ENCODE peak calls at places on chromosomes 12 and 14, in seven cellular contexts. W is GM12878, H is HCT116, K is PC-9, X is GM23338, C is endothelial cell of umbilical vein, J is astrocyte. F is an unnamed sample. For H4K20me1 and H3K27me3, the result is how much of the 10 kb centered on the place peaks cover.

GRCh38 chr14:101843665-101844064 is 82.2 kb downstream of the PPP2R5C start:
- DNase-seq in W (peak), H (no peak), K (peak), X (peak), C (no peak), J (no peak), F (no peak)

GRCh38 chr14:96053236-96053599 is 14.1 kb downstream of the C14orf132 start:
- DNase-seq in W (no peak), H (no peak), K (no peak), X (no peak), C (no peak), J (no peak), F (no peak)

GRCh38 chr14:37036669-37037341 is 135.6 kb downstream of the SLC25A21 start:
- DNase-seq in W (no peak), H (no peak), K (no peak), X (no peak), C (peak), J (peak), F (peak)

GRCh38 chr14:44204061-44204815 is 302.8 kb downstream of the FSCB start:
- DNase-seq in W (no peak), H (no peak), K (no peak), X (peak), C (no peak), J (no peak), F (no peak)

GRCh38 chr12:119247720-119248043 is 69.0 kb downstream of the HSPB8 start:
- DNase-seq in W (no peak), H (no peak), K (no peak), X (no peak), C (no peak), J (no peak), F (no peak)

GRCh38 chr12:42190376-42190775 is 45.7 kb upstream of the GXYLT1 start:
- DNase-seq in W (no peak), H (no peak), K (no peak), X (no peak), C (no peak), J (no peak), F (no peak)

GRCh38 chr12:30967026-30967425 is 40.5 kb downstream of the TSPAN11 start:
- DNase-seq in W (no peak), H (no peak), K (no peak), X (no peak), C (no peak), J (no peak), F (no peak)

GRCh38 chr12:20214286-20214685 is 154.1 kb upstream of the PDE3A start:
- DNase-seq in W (no peak), H (no peak), K (no peak), X (no peak), C (peak), J (peak), F (peak)

GRCh38 chr14:24273422-24273998 is 2.1 kb upstream of the RABGGTA start:
- DNase-seq in W (no peak), H (no peak), K (no peak), X (peak), C (no peak), J (no peak), F (no peak)

GRCh38 chr14:66360526-66360925 is 125.6 kb upstream of the CCDC196 start:
- DNase-seq in W (no peak), H (no peak), K (no peak), X (no peak), C (no peak), J (no peak), F (no peak)

GRCh38 chr12:124299628-124300388 is 4.9 kb downstream of the RFLNA start:
- DNase-seq in W (no peak), H (no peak), K (no peak), X (no peak), C (no peak), J (no peak), F (peak)

GRCh38 chr12:7075931-7076330 is 15.4 kb downstream of the C1S start:
- DNase-seq in W (no peak), H (no peak), K (no peak), X (no peak), C (no peak), J (no peak), F (peak)

GRCh38 chr12:26239508-26240328 is 44.3 kb downstream of the SSPN start:
- DNase-seq in W (no peak), H (peak), K (peak), X (no peak), C (no peak), J (peak), F (peak)

GRCh38 chr12:21499765-21500164 is 1.7 kb downstream of the RECQL start:
- DNase-seq in W (no peak), H (no peak), K (no peak), X (no peak), C (no peak), J (no peak), F (no peak)

GRCh38 chr14:77248666-77249065 is 22.3 kb downstream of the NGB start:
- DNase-seq in W (no peak), H (no peak), K (no peak), X (no peak), C (no peak), J (no peak), F (no peak)

GRCh38 chr12:124837958-124838803 is 25.5 kb downstream of the SCARB1 start:
- DNase-seq in W (no peak), H (peak), K (peak), X (no peak), C (peak), J (peak), F (peak)

GRCh38 chr12:42534184-42534838 is 55.2 kb downstream of the PRICKLE1 start:
- DNase-seq in W (no peak), H (no peak), K (no peak), X (no peak), C (no peak), J (no peak), F (no peak)

GRCh38 chr14:49687942-49688700 is at the start of gene POLE2:
- DNase-seq in W (no peak), H (peak), K (peak), X (peak), C (peak), J (peak), F (peak)
- TF ChIP-seq EZH2 in W (no peak), H (no peak), K (no peak), X (no peak), C (no peak), J (no peak), F (no peak)

DNA sequence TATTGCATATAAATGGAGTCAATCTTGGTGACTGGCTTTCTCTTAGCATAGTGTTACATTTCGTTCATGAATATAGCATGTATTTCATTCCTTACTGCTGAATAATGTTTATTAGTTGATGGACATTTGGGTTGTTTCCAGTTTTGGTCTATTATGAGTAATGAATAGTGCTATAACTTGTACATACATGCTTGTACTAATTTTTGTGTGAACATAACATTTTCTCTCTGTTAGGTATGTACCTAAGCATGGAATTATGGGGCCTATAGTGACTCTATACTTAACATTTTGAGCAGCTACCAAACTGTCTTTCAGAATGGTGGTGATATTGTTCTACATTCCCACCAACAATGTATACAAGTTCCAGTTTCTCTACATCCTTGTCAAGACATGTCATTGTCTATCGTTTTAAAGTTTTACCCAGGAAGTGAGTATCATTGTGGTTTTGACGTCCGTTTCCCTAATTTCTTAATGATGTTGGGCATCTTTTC is 23.1 kb downstream of the ATP2A2 start:
- DNase-seq in W (no peak), H (no peak), K (no peak), X (no peak), C (peak), J (peak), F (peak)
- H4K20me1 ChIP-seq in W (under half), H (half or more), K (half or more), X (half or more), C (under half), J (half or more), F (under half)

GRCh38 chr12:5439333-5439732 is 7.4 kb downstream of the NTF3 start:
- DNase-seq in W (no peak), H (no peak), K (no peak), X (peak), C (no peak), J (no peak), F (no peak)

GRCh38 chr12:5437657-5438056 is 5.7 kb downstream of the NTF3 start:
- DNase-seq in W (no peak), H (no peak), K (no peak), X (no peak), C (no peak), J (no peak), F (no peak)

GRCh38 chr12:5435161-5435560 is 3.3 kb downstream of the NTF3 start:
- DNase-seq in W (no peak), H (no peak), K (no peak), X (no peak), C (no peak), J (no peak), F (no peak)

GRCh38 chr12:5438671-5439200 is 6.8 kb downstream of the NTF3 start:
- DNase-seq in W (no peak), H (no peak), K (no peak), X (no peak), C (no peak), J (peak), F (no peak)

DNA sequence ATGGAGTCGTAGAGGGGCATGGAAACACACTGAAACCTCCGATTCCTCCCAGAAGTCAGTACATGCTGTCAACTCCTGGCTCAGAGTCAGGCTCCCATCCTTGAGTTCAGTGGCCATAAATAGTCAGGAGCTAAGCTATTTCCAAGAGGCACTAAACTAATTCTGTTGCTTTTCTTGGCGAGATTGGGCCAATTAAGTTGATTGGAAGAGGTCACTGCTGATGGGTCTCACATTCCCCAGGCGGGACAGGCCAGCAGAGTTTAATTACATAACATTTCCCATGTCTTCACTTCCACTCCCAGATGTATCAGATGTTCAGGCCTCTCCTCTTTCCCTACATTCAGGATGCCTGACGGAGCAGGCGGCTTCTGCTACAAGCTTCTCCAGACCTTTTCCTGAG is 5.2 kb downstream of the NTF3 start:
- DNase-seq in W (no peak), H (no peak), K (no peak), X (no peak), C (no peak), J (no peak), F (no peak)
- H3K27me3 ChIP-seq in W (under half), H (under half), K (under half), X (half or more), C (half or more), J (under half), F (under half)

GRCh38 chr14:91264151-91265150 is 19.9 kb upstream of the GPR68 start:
- DNase-seq in W (no peak), H (no peak), K (peak), X (peak), C (no peak), J (no peak), F (no peak)
- TF ChIP-seq EZH2 in W (no peak), H (no peak), K (no peak), X (peak), C (no peak), J (no peak), F (peak)

GRCh38 chr14:104874571-104875411 is 9.7 kb downstream of the CEP170B start:
- DNase-seq in W (no peak), H (no peak), K (no peak), X (no peak), C (no peak), J (no peak), F (no peak)

GRCh38 chr14:104873380-104874055 is 8.4 kb downstream of the CEP170B start:
- DNase-seq in W (no peak), H (no peak), K (no peak), X (no peak), C (no peak), J (no peak), F (no peak)

GRCh38 chr14:104872469-104873341 is 7.6 kb downstream of the CEP170B start:
- DNase-seq in W (no peak), H (no peak), K (peak), X (peak), C (no peak), J (peak), F (peak)

GRCh38 chr14:104875412-104875751 is 10.3 kb downstream of the CEP170B start:
- DNase-seq in W (no peak), H (no peak), K (no peak), X (no peak), C (no peak), J (no peak), F (no peak)

DNA sequence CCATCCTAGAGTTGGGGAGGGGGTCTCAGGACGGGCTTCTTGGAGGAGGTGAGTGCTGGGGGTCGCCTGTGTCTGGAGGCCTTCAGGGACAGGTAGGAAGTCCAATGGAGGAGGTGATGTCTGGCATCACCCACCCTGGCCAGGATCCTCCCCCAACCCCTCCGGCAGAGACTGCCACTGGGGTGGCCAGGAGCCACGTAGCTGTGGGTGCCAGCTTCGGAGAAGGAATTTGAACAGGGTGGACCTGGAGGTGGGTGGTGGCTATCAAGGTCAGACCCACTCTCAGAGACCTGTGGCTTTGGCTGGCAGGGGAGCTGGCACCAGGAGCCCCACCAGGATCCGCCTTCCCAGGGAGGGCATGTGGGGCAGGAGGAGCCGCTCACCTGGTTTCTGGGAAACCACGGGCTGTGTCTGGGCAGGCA is 9.1 kb downstream of the CEP170B start:
- DNase-seq in W (no peak), H (no peak), K (no peak), X (no peak), C (no peak), J (no peak), F (no peak)
- H4K20me1 ChIP-seq in W (under half), H (under half), K (half or more), X (under half), C (under half), J (half or more), F (under half)

GRCh38 chr12:121533391-121534090 is 47.3 kb downstream of the KDM2B start:
- DNase-seq in W (no peak), H (no peak), K (no peak), X (no peak), C (no peak), J (no peak), F (peak)
- H3K27me3 ChIP-seq in W (under half), H (under half), K (under half), X (under half), C (under half), J (under half), F (under half)